ENCODE peak calls at places on chromosomes 1 and 21, in five cellular contexts. I is body of pancreas, Q is uterus, G is HCT116, W is adrenal gland. F is an unnamed sample.

GRCh38 chr1:56808385-56808784 is 10.8 kb downstream of the FYB2 start:
- DNase-seq in I (no peak), Q (no peak), G (no peak), W (no peak), F (no peak)

GRCh38 chr1:26833432-26834405 is 7.2 kb downstream of the ZDHHC18 start:
- DNase-seq in I (peak; percentile 52), Q (no peak), G (no peak), W (no peak), F (no peak)

GRCh38 chr1:160425847-160426246 is 25.5 kb downstream of the VANGL2 start:
- DNase-seq in I (no peak), Q (no peak), G (no peak), W (no peak), F (peak; percentile 37)

GRCh38 chr1:192115000-192115399 is 43.3 kb upstream of the RGS18 start:
- DNase-seq in I (no peak), Q (no peak), G (no peak), W (no peak), F (no peak)

GRCh38 chr1:70083519-70083918 is 121.9 kb downstream of the LRRC40 start:
- DNase-seq in I (no peak), Q (no peak), G (no peak), W (no peak), F (no peak)

GRCh38 chr1:33424205-33424604 is 6.7 kb downstream of the PHC2 start:
- DNase-seq in I (no peak), Q (no peak), G (no peak), W (no peak), F (no peak)

GRCh38 chr1:3352952-3353331 is 101.5 kb upstream of the ARHGEF16 start:
- DNase-seq in I (peak; percentile 67), Q (peak; percentile 80), G (no peak), W (peak; percentile 77), F (peak; percentile 93)

GRCh38 chr1:180188103-180188506 is 33.4 kb downstream of the QSOX1 start:
- DNase-seq in I (peak; percentile 53), Q (peak; percentile 34), G (no peak), W (peak; percentile 75), F (no peak)

GRCh38 chr1:46820076-46820475 is 21.2 kb downstream of the CYP4B1 start:
- DNase-seq in I (no peak), Q (no peak), G (no peak), W (no peak), F (no peak)

GRCh38 chr21:46092026-46092764 is 5.7 kb upstream of the COL6A2 start:
- DNase-seq in I (peak; percentile 53), Q (peak; percentile 92), G (no peak), W (peak; percentile 61), F (peak; percentile 94)

GRCh38 chr1:46513536-46513935 is 23.9 kb downstream of the DMBX1 start:
- DNase-seq in I (no peak), Q (no peak), G (no peak), W (no peak), F (no peak)

GRCh38 chr1:244628719-244629299 is 24.1 kb upstream of the DESI2 start:
- DNase-seq in I (no peak), Q (no peak), G (no peak), W (no peak), F (no peak)

GRCh38 chr21:42806489-42807140 is 72.7 kb downstream of the WDR4 start:
- DNase-seq in I (no peak), Q (no peak), G (no peak), W (no peak), F (peak; percentile 79)

GRCh38 chr21:29365636-29366305 is 67.0 kb downstream of the BACH1 start:
- DNase-seq in I (no peak), Q (no peak), G (no peak), W (no peak), F (no peak)

GRCh38 chr1:196558424-196558823 is 49.8 kb downstream of the KCNT2 start:
- DNase-seq in I (no peak), Q (no peak), G (no peak), W (no peak), F (no peak)

GRCh38 chr1:26280333-26281042 is 602 bp downstream of the SH3BGRL3 start:
- DNase-seq in I (peak; percentile 40), Q (peak; percentile 50), G (no peak), W (peak; percentile 68), F (no peak)

GRCh38 chr1:9929431-9930385 is 13.5 kb downstream of the LZIC start:
- DNase-seq in I (no peak), Q (no peak), G (no peak), W (no peak), F (no peak)

GRCh38 chr1:173190101-173190895 is 16.8 kb downstream of the TNFSF4 start:
- DNase-seq in I (peak; percentile 93), Q (peak; percentile 64), G (peak; percentile 40), W (peak; percentile 94), F (no peak)

GRCh38 chr1:167454304-167454928 is 63.9 kb downstream of the CD247 start:
- DNase-seq in I (no peak), Q (no peak), G (no peak), W (no peak), F (no peak)

GRCh38 chr1:198655464-198656121 is 16.8 kb downstream of the PTPRC start:
- DNase-seq in I (no peak), Q (no peak), G (no peak), W (no peak), F (no peak)

GRCh38 chr1:204984499-204984898 is 58.5 kb upstream of the CNTN2 start:
- DNase-seq in I (no peak), Q (no peak), G (no peak), W (no peak), F (no peak)

GRCh38 chr21:32302560-32302959 is 3.9 kb downstream of the MRAP start:
- DNase-seq in I (no peak), Q (no peak), G (no peak), W (peak; percentile 41), F (no peak)

GRCh38 chr1:202590975-202591411 is 119.3 kb downstream of the SYT2 start:
- DNase-seq in I (no peak), Q (no peak), G (no peak), W (no peak), F (no peak)

GRCh38 chr1:223653015-223653414 is 12.5 kb downstream of the CAPN8 start:
- DNase-seq in I (no peak), Q (no peak), G (no peak), W (no peak), F (no peak)

GRCh38 chr1:25198731-25199231 is 33.5 kb downstream of the SYF2 start:
- DNase-seq in I (peak; percentile 31), Q (no peak), G (no peak), W (no peak), F (no peak)

GRCh38 chr1:208201241-208201640 is 42.9 kb downstream of the PLXNA2 start:
- DNase-seq in I (peak; percentile 83), Q (peak; percentile 64), G (no peak), W (no peak), F (no peak)

GRCh38 chr21:32359719-32360260 is 33.0 kb downstream of the URB1 start:
- DNase-seq in I (peak; percentile 10), Q (no peak), G (peak; percentile 6), W (peak; percentile 48), F (no peak)

GRCh38 chr1:112714313-112715263 is 544 bp downstream of the PPM1J start:
- DNase-seq in I (no peak), Q (no peak), G (no peak), W (peak; percentile 62), F (no peak)

DNA sequence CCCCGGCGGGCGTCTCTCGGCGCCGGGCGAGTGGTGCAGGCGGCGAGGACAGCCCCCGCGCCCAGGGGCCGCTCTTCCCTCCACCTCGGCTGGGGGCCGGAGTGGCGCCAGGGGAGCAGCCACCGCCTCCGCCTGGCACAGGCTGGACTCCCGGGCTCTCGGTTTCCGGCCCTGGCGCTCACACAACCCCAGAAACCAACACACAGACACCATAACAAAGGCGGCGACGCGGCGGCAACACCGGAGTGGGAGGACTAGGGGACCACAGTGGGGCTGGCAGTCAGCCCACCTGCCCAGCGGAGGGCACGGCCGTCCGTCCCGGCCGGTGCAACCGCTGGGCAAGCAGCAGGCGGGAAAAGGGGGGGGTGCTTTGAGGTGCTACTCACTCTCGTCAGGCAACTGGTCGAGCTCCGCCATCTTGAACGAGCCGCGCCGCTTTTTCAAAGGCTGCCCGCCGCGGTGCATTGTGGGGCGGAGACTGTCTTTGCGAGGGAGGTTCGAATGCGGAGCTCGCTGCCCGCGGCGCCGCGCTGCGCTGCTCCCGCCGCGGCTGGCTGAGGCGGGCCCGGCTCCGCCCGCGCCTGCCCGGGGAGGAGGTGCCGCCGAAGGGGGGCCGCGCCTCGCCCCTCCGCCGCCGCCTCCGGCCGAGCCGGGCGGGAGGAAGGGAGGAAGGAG is at the start of gene LIN9:
- DNase-seq in I (peak; percentile 88), Q (peak; percentile 87), G (peak; percentile 74), W (peak; percentile 93), F (peak; percentile 97)
- TF ChIP-seq POLR2A in I (peak; percentile 68), Q (no peak), G (peak; percentile 82), W (peak; percentile 47), F (no peak)

GRCh38 chr1:6579374-6580118 is at the start of gene ZBTB48:
- DNase-seq in I (peak; percentile 99), Q (peak; percentile 99), G (peak; percentile 91), W (peak; percentile 100), F (peak; percentile 100)
- TF ChIP-seq POLR2A in I (peak; percentile 90), Q (peak; percentile 96), G (peak; percentile 49), W (peak; percentile 92), F (peak; percentile 96)

GRCh38 chr1:65067491-65068201 is 80.4 kb upstream of the AK4 start:
- DNase-seq in I (peak; percentile 84), Q (peak; percentile 82), G (peak; percentile 46), W (peak; percentile 91), F (peak; percentile 92)

GRCh38 chr1:65068202-65069011 is 79.6 kb upstream of the AK4 start:
- DNase-seq in I (no peak), Q (peak; percentile 29), G (no peak), W (no peak), F (no peak)

GRCh38 chr1:65066379-65066765 is 81.6 kb upstream of the AK4 start:
- DNase-seq in I (no peak), Q (no peak), G (no peak), W (no peak), F (no peak)

GRCh38 chr1:65066766-65067490 is 81.1 kb upstream of the AK4 start:
- DNase-seq in I (peak; percentile 94), Q (peak; percentile 96), G (peak; percentile 48), W (peak; percentile 98), F (peak; percentile 98)

DNA sequence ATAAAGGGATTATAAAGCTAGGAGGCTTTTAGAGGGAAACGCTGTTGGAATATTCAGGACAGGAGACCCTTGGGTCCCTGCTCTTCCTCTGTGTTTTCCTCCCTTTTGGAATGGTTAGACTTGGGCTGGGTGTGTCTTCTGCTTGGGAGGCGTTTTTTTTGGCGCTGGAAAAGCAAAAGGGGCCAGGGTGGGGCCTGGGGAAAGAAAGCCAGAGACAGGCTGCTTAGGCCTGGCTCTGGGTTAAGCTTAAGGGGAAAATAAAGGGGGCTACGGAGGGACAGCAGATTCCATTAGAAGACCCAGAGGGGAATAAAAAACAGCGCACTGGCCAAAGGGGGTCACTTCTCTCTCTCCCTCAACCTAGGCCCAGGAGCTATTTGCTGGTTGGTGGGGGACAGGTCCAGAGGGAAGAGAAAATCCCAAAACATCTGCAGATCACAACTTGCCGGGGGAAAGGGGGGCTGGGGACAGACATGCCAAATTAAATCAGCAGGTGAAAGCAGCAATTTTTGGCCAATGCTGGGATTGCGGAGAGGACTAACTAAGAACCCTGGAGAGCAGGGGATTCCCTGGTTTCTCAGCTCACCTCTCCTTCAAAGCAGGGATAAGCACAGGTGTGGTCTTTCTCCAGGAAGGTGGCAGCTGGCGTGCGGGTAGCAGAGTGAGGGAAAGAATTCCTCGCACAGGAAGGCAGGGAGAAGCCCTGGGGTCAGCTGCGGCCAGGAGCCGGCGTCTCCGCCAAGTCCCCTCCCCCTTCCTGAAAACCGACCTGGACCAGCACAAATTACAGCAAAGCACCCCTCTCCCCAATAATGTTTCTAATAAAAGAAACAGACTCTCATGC is 82.2 kb upstream of the AK4 start:
- DNase-seq in I (peak; percentile 65), Q (peak; percentile 31), G (no peak), W (peak; percentile 66), F (no peak)
- TF ChIP-seq POLR2A in I (no peak), Q (no peak), G (no peak), W (no peak), F (no peak)

GRCh38 chr1:201503397-201504176 is 3.3 kb downstream of the CSRP1 start:
- DNase-seq in I (peak; percentile 55), Q (peak; percentile 95), G (no peak), W (peak; percentile 79), F (no peak)
- TF ChIP-seq POLR2A in I (peak; percentile 41), Q (peak; percentile 94), G (no peak), W (peak; percentile 8), F (no peak)

F was measured in esophagus muscularis mucosa.